ENCODE peak calls at places on chromosomes 3 and 15, in seven cellular contexts. K, M, D, T, Y, C and Q are unnamed samples.
A peak's percentile ranks its signal among the peaks of the same experiment; 100 is the strongest.

GRCh38 chr3:178384302-178384939 is 151.8 kb upstream of the KCNMB2 start:
- DNase-seq in K (no peak), M (no peak), D (peak; percentile 4), T (no peak), Y (no peak), C (no peak), Q (no peak)

GRCh38 chr3:12954891-12955650 is 113.7 kb upstream of the RPL32 start:
- DNase-seq in K (no peak), M (peak; percentile 85), D (no peak), T (no peak), Y (no peak), C (no peak), Q (peak; percentile 53)

GRCh38 chr3:74693696-74694393 is 79.4 kb upstream of the CNTN3 start:
- DNase-seq in K (no peak), M (no peak), D (no peak), T (no peak), Y (no peak), C (no peak), Q (no peak)

GRCh38 chr15:76172782-76173181 is 113.0 kb downstream of the TMEM266 start:
- DNase-seq in K (no peak), M (no peak), D (no peak), T (no peak), Y (no peak), C (no peak), Q (no peak)

GRCh38 chr15:74807302-74807701 is 5.3 kb upstream of the LMAN1L start:
- DNase-seq in K (no peak), M (no peak), D (no peak), T (no peak), Y (no peak), C (no peak), Q (no peak)

GRCh38 chr3:137509354-137510045 is 254.6 kb upstream of the SOX14 start:
- DNase-seq in K (peak; percentile 96), M (no peak), D (no peak), T (peak; percentile 89), Y (no peak), C (peak; percentile 50), Q (no peak)

GRCh38 chr15:85751731-85752421 is 42.8 kb downstream of the KLHL25 start:
- DNase-seq in K (peak; percentile 72), M (peak; percentile 51), D (no peak), T (no peak), Y (no peak), C (no peak), Q (peak; percentile 37)

GRCh38 chr3:168093229-168093628 is 2.5 kb downstream of the GOLIM4 start:
- DNase-seq in K (no peak), M (no peak), D (no peak), T (no peak), Y (no peak), C (no peak), Q (no peak)

GRCh38 chr3:143421556-143421955 is 302.0 kb downstream of the CHST2 start:
- DNase-seq in K (no peak), M (no peak), D (no peak), T (no peak), Y (no peak), C (no peak), Q (no peak)

GRCh38 chr3:197256836-197257444 is 41.5 kb downstream of the DLG1 start:
- DNase-seq in K (peak; percentile 52), M (peak; percentile 62), D (peak; percentile 56), T (peak; percentile 14), Y (peak; percentile 42), C (peak; percentile 41), Q (peak; percentile 32)

GRCh38 chr15:89171136-89172072 is 50.0 kb downstream of the RLBP1 start:
- DNase-seq in K (peak; percentile 77), M (peak; percentile 79), D (peak; percentile 74), T (peak; percentile 42), Y (peak; percentile 24), C (peak; percentile 62), Q (peak; percentile 37)

GRCh38 chr15:84921121-84921520 is 36.7 kb downstream of the SLC28A1 start:
- DNase-seq in K (no peak), M (no peak), D (no peak), T (no peak), Y (no peak), C (no peak), Q (no peak)

GRCh38 chr15:39554746-39555387 is 26.0 kb upstream of the THBS1 start:
- DNase-seq in K (no peak), M (no peak), D (no peak), T (peak; percentile 13), Y (no peak), C (no peak), Q (no peak)

GRCh38 chr15:81909229-81910087 is 136.4 kb downstream of the MEX3B start:
- DNase-seq in K (no peak), M (no peak), D (no peak), T (no peak), Y (no peak), C (no peak), Q (no peak)

GRCh38 chr15:66838671-66839239 is 136.7 kb downstream of the SMAD6 start:
- DNase-seq in K (no peak), M (no peak), D (no peak), T (no peak), Y (no peak), C (peak; percentile 33), Q (no peak)

GRCh38 chr3:174639970-174640369 is 219.2 kb upstream of the NAALADL2 start:
- DNase-seq in K (peak; percentile 9), M (no peak), D (no peak), T (no peak), Y (no peak), C (no peak), Q (no peak)

GRCh38 chr3:12910356-12911099 is 69.2 kb upstream of the RPL32 start:
- DNase-seq in K (no peak), M (no peak), D (no peak), T (no peak), Y (no peak), C (no peak), Q (no peak)

GRCh38 chr3:15315003-15315402 is 17.4 kb downstream of the SH3BP5 start:
- DNase-seq in K (no peak), M (peak; percentile 56), D (no peak), T (no peak), Y (no peak), C (no peak), Q (no peak)

GRCh38 chr3:58657036-58657435 is 9.5 kb downstream of the FAM3D start:
- DNase-seq in K (no peak), M (no peak), D (no peak), T (no peak), Y (no peak), C (no peak), Q (no peak)

GRCh38 chr15:78182336-78182700 is 33.2 kb downstream of the IDH3A start:
- DNase-seq in K (no peak), M (peak; percentile 45), D (no peak), T (no peak), Y (no peak), C (no peak), Q (no peak)

GRCh38 chr3:170470063-170471006 is 51.7 kb downstream of the CLDN11 start:
- DNase-seq in K (no peak), M (no peak), D (no peak), T (no peak), Y (no peak), C (no peak), Q (no peak)

GRCh38 chr15:63243101-63243500 is 34.3 kb upstream of the APH1B start:
- DNase-seq in K (no peak), M (no peak), D (no peak), T (no peak), Y (no peak), C (no peak), Q (peak; percentile 58)

GRCh38 chr3:11335056-11335608 is 62.9 kb downstream of the ATG7 start:
- DNase-seq in K (peak; percentile 54), M (no peak), D (peak; percentile 59), T (peak; percentile 22), Y (peak; percentile 52), C (peak; percentile 48), Q (no peak)

GRCh38 chr15:48565560-48566482 is 79.7 kb downstream of the FBN1 start:
- DNase-seq in K (no peak), M (no peak), D (no peak), T (peak; percentile 27), Y (no peak), C (no peak), Q (no peak)

GRCh38 chr3:147654827-147655226 is 245.7 kb downstream of the ZIC1 start:
- DNase-seq in K (no peak), M (no peak), D (no peak), T (peak; percentile 16), Y (no peak), C (no peak), Q (no peak)

DNA sequence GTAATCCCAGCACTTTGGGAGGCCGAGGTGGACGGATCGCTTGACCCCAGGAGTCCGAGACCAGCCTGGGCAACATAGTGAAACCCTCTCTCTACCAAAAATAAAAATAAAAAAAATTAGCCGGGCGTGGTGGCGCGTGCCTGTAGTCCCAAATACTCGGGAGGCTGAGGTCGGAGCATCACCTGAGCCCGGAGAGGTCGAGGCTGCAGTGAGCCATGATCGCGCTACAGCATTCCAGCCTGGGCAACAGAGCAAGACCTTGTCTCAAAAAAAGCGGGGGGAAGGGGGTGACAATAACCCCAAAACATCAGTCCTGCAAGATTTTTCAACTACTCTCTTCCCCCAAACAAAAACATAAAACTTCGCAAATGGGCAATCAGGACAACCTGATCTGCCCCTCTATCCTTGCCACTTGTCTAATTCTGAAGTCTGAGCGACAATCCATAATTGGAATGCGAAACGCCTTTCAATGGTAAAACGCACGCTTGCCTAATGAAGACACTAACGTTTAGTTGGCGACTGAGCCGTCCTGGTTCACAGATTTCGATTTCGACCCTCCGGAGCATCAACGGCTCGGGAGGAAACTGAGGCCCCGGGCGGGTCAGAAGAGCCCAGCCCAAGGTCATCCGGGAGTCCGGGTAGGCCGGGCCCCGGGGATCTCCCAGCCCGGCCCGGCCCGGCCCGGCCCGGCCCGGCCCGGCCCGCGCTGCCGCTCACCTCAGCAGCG is 855 bp downstream of the BTBD1 start:
- DNase-seq in K (peak; percentile 57), M (no peak), D (no peak), T (peak; percentile 8), Y (no peak), C (no peak), Q (no peak)
- H3K4me1 ChIP-seq in K (peaks cover 27% of the 10 kb centered on the region), M (peaks cover 14% of the 10 kb centered on the region), D (peaks cover 33% of the 10 kb centered on the region), T (peaks cover 38% of the 10 kb centered on the region), Y (peaks cover 52% of the 10 kb centered on the region), C (peaks cover 48% of the 10 kb centered on the region), Q (no peaks in the 10 kb centered on the region)

DNA sequence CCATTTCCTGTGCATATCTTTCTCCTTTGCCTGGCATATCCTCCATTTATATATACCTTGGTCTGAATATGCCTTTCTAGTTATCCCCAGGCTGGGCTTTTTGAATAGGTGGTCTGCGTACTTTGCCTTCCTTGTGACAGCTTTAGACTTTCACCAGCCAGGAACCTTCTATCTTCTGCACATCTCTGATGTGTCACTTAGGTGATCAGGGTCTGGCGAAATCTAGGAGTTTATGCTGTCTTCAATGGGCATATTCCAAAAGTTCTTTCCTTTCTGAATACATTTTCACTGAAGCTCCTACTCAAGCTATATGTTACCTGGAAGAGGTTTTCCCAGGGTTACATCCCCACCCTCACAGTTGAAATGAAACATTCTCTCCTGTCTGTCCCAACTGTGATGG is 27.8 kb upstream of the ST3GAL6 start:
- DNase-seq in K (no peak), M (no peak), D (no peak), T (no peak), Y (no peak), C (no peak), Q (no peak)
- H3K4me3 ChIP-seq in K (no peak overlapping the region), M (no peak overlapping the region), D (peak overlapping the region; percentile 76), T (no peak overlapping the region), Y (no peak overlapping the region), C (no peak overlapping the region), Q (no peak overlapping the region)

GRCh38 chr15:96334705-96335428 is 4.4 kb downstream of the NR2F2 start:
- DNase-seq in K (peak; percentile 15), M (no peak), D (no peak), T (no peak), Y (no peak), C (no peak), Q (no peak)
- H3K4me1 ChIP-seq in K (peaks cover 37% of the 10 kb centered on the region), M (peaks cover 15% of the 10 kb centered on the region), D (no peaks in the 10 kb centered on the region), T (peaks cover 19% of the 10 kb centered on the region), Y (peaks cover 9% of the 10 kb centered on the region), C (peaks cover 34% of the 10 kb centered on the region), Q (no peaks in the 10 kb centered on the region)

GRCh38 chr3:97823081-97823480 is 1.3 kb downstream of the CRYBG3 start:
- DNase-seq in K (no peak), M (no peak), D (no peak), T (no peak), Y (no peak), C (no peak), Q (no peak)
- H3K4me3 ChIP-seq in K (peak overlapping the region; percentile 55), M (peak overlapping the region; percentile 87), D (peak overlapping the region; percentile 86), T (peak overlapping the region; percentile 81), Y (no peak overlapping the region), C (peak overlapping the region; percentile 97), Q (peak overlapping the region; percentile 83)